ENCODE peak calls at places on chromosome 2, in seven cellular contexts. D is CD4-positive, alpha-beta T cell; V is astrocyte of the spinal cord; O is breast epithelium; J is AG09309; K is kidney epithelial cell; N is left ventricle myocardium inferior. Z is an unnamed sample.

GRCh38 chr2:7278984-7279383 is 361.8 kb downstream of the RNF144A start:
- DNase-seq in V (no peak), D (no peak), K (no peak), J (no peak), N (no peak), O (no peak), Z (no peak)

GRCh38 chr2:62406573-62407043 is 99.4 kb downstream of the TMEM17 start:
- DNase-seq in J (no peak), V (no peak), N (no peak), D (no peak), O (no peak), K (peak; percentile 76), Z (no peak)

GRCh38 chr2:170505631-170506270 is 209.4 kb upstream of the SP5 start:
- DNase-seq in D (no peak), N (peak; percentile 66), V (peak; percentile 62), K (no peak), J (no peak), O (peak; percentile 26), Z (no peak)

GRCh38 chr2:240983996-240984498 is 14.4 kb upstream of the SNED1 start:
- DNase-seq in V (no peak), J (no peak), O (no peak), N (peak; percentile 10), K (no peak), D (no peak), Z (no peak)

GRCh38 chr2:236047886-236048540 is 120.2 kb downstream of the GBX2 start:
- DNase-seq in D (no peak), N (no peak), O (no peak), J (no peak), V (no peak), K (peak; percentile 26), Z (no peak)

GRCh38 chr2:149765636-149766035 is 178.1 kb upstream of the MMADHC start:
- DNase-seq in O (no peak), D (no peak), J (no peak), V (no peak), N (no peak), K (no peak), Z (no peak)

GRCh38 chr2:180873219-180873618 is 107.2 kb upstream of the UBE2E3 start:
- DNase-seq in J (no peak), D (no peak), O (no peak), N (no peak), K (no peak), V (no peak), Z (no peak)

GRCh38 chr2:129709956-129710598 is 269.4 kb upstream of the RAB6C start:
- DNase-seq in V (no peak), J (no peak), O (no peak), D (no peak), N (no peak), K (no peak), Z (no peak)

GRCh38 chr2:98541906-98542305 is 66.4 kb downstream of the COA5 start:
- DNase-seq in J (no peak), O (no peak), K (no peak), V (no peak), D (no peak), N (no peak), Z (no peak)

GRCh38 chr2:41870257-41870570 is 177.6 kb upstream of the PKDCC start:
- DNase-seq in V (no peak), D (no peak), N (no peak), O (no peak), J (no peak), K (no peak), Z (no peak)

GRCh38 chr2:85429213-85429923 is 10.9 kb downstream of the SH2D6 start:
- DNase-seq in N (no peak), V (no peak), O (no peak), J (no peak), D (no peak), K (no peak), Z (no peak)

GRCh38 chr2:239369631-239370161 is 31.1 kb downstream of the HDAC4 start:
- DNase-seq in K (peak; percentile 34), V (no peak), O (no peak), D (peak; percentile 59), J (no peak), N (no peak), Z (no peak)

GRCh38 chr2:127588241-127588640 is 52.8 kb downstream of the MYO7B start:
- DNase-seq in N (no peak), K (no peak), D (no peak), J (no peak), V (no peak), O (no peak), Z (peak; percentile 5)

GRCh38 chr2:71880846-71881610 is 266.6 kb downstream of the CYP26B1 start:
- DNase-seq in O (peak; percentile 58), J (no peak), K (no peak), D (no peak), N (peak; percentile 58), V (peak; percentile 33), Z (no peak)

GRCh38 chr2:134549104-134549503 is 169.7 kb downstream of the TMEM163 start:
- DNase-seq in K (no peak), V (no peak), O (no peak), D (no peak), N (no peak), J (peak; percentile 24), Z (no peak)

GRCh38 chr2:143489135-143489534 is 359.9 kb downstream of the ARHGAP15 start:
- DNase-seq in K (no peak), J (peak; percentile 54), D (no peak), V (peak; percentile 81), O (no peak), N (no peak), Z (no peak)

GRCh38 chr2:133952420-133952819 is 301.5 kb upstream of the MGAT5 start:
- DNase-seq in N (no peak), V (no peak), J (no peak), K (no peak), D (no peak), O (no peak), Z (no peak)

DNA sequence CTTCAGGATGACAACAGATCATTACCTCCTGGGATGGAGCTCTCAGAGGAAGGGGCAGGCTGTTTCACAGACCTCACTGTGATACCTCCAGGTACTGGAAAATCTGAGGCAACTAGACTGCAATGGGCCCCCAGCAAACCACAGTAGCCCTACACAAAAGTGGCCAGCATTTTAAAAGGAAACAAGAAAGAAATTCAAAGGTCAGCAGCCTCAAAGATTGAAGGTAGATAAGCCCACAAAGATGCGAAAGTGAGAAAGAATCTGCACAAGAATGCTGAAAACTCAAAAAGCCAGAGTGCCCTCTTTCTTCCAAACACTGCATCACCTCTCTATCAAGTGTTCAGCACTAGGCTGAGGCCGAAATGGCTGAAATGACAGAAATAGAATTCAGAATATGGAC is 499.5 kb upstream of the CHAC2 start:
- DNase-seq in K (no peak), J (no peak), V (no peak), N (no peak), O (no peak), D (no peak), Z (no peak)
- TF ChIP-seq CTCF in K (peak; percentile 22), J (no peak), V (no peak), N (peak; percentile 25), O (no peak), D (no peak), Z (no peak)

GRCh38 chr2:216663846-216664245 is 30.6 kb downstream of the IGFBP2 start:
- DNase-seq in N (no peak), K (no peak), D (no peak), O (no peak), J (no peak), V (no peak), Z (no peak)

GRCh38 chr2:216661051-216661450 is 27.8 kb downstream of the IGFBP2 start:
- DNase-seq in V (no peak), N (no peak), D (no peak), K (no peak), O (no peak), J (no peak), Z (no peak)

GRCh38 chr2:216663106-216663505 is 29.9 kb downstream of the IGFBP2 start:
- DNase-seq in D (no peak), O (no peak), N (no peak), V (no peak), J (no peak), K (no peak), Z (no peak)

GRCh38 chr2:216660496-216660895 is 27.3 kb downstream of the IGFBP2 start:
- DNase-seq in J (no peak), D (no peak), K (no peak), O (no peak), V (no peak), N (no peak), Z (no peak)

DNA sequence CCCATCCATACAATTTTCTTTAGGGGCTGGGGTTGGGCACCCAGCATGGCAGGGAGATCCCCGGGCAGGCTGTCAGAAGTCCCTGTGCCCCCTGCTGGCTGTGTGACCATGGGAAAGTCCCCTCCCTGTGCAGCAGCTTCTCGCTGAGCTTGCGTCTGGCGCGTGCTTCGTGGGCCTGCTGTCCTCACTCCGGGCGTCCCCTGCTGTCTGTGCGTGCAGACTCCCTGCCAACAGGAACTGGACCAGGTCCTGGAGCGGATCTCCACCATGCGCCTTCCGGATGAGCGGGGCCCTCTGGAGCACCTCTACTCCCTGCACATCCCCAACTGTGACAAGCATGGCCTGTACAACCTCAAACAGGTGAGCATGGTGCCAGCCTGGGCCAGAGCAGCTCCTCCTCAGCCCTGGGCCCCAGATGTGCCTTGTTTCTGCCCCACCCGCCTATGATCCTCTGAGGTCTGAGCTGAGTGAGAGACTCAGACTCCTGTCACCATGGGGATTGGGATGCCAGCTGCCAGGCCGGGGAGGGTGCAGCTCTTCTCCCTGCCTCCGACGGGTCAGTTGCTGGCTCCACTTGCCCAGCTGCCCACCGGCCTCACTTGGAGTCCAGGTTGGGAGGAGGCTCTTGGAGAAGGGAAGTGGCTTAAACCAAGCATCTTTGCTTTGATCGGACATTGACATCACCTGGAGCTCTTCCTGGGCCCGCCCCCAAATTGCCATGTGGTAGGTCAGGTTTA is 28.6 kb downstream of the IGFBP2 start:
- DNase-seq in K (no peak), O (no peak), J (no peak), N (no peak), V (no peak), D (no peak), Z (no peak)
- TF ChIP-seq CTCF in K (no peak), O (no peak), J (peak; percentile 29), N (peak; percentile 37), V (peak; percentile 24), D (no peak), Z (no peak)

GRCh38 chr2:36963106-36963505 is 3.2 kb downstream of the STRN start:
- DNase-seq in D (no peak), N (no peak), O (peak; percentile 44), J (no peak), K (no peak), V (no peak), Z (no peak)

GRCh38 chr2:36960773-36961172 is 5.6 kb downstream of the STRN start:
- DNase-seq in K (no peak), N (no peak), O (no peak), V (no peak), J (no peak), D (no peak), Z (no peak)

GRCh38 chr2:36964496-36965058 is 1.8 kb downstream of the STRN start:
- DNase-seq in V (no peak), D (no peak), O (no peak), K (no peak), J (no peak), N (no peak), Z (no peak)

GRCh38 chr2:36963734-36964133 is 2.6 kb downstream of the STRN start:
- DNase-seq in N (no peak), V (no peak), O (no peak), K (no peak), J (no peak), D (no peak), Z (no peak)

GRCh38 chr2:36960005-36960675 is 6.2 kb downstream of the STRN start:
- DNase-seq in V (no peak), N (no peak), O (no peak), D (no peak), J (no peak), K (no peak), Z (no peak)
- TF ChIP-seq CTCF in V (no peak), N (no peak), O (no peak), D (no peak), J (no peak), K (no peak), Z (no peak)

GRCh38 chr2:135573620-135574019 is 42.3 kb downstream of the R3HDM1 start:
- DNase-seq in O (no peak), K (no peak), D (no peak), N (no peak), J (no peak), V (no peak), Z (no peak)
- TF ChIP-seq CTCF in O (no peak), K (no peak), D (no peak), N (no peak), J (no peak), V (peak; percentile 8), Z (no peak)